ENCODE peak calls at places on chromosomes 5 and 9, in five cellular contexts. S is amygdala; L is stimulated activated CD4-positive, alpha-beta T cell treated with anti-CD3 and anti-CD28 coated beads, Interleukin-2, amount 100 ng/mL, for 48 hours; U is HCT116; V is astrocyte of the spinal cord. T is an unnamed sample.

GRCh38 chr5:146052780-146053179 is 52.6 kb downstream of the PLAC8L1 start:
- DNase-seq in L (no peak), V (no peak), S (no peak), U (no peak), T (no peak)

GRCh38 chr5:19314840-19315239 is 673.2 kb downstream of the CDH18 start:
- DNase-seq in U (no peak), L (no peak), S (no peak), V (peak; percentile 59), T (no peak)

GRCh38 chr5:150113047-150113744 is 26.8 kb upstream of the CSF1R start:
- DNase-seq in V (no peak), L (no peak), S (no peak), U (no peak), T (no peak)

GRCh38 chr5:95901676-95902646 is 59.7 kb downstream of the ELL2 start:
- DNase-seq in S (no peak), V (peak; percentile 67), L (no peak), U (peak; percentile 34), T (no peak)

GRCh38 chr5:130323804-130324454 is 419.7 kb downstream of the CHSY3 start:
- DNase-seq in L (no peak), S (no peak), U (no peak), V (peak; percentile 25), T (no peak)

GRCh38 chr9:134293031-134293521 is 33.2 kb upstream of the RXRA start:
- DNase-seq in S (no peak), L (no peak), U (no peak), V (no peak), T (no peak)

GRCh38 chr9:23850242-23851023 is 24.4 kb upstream of the ELAVL2 start:
- DNase-seq in V (peak; percentile 46), U (no peak), S (no peak), L (no peak), T (no peak)

GRCh38 chr9:26725573-26725972 is 167.0 kb downstream of the CAAP1 start:
- DNase-seq in V (no peak), U (no peak), L (no peak), S (no peak), T (no peak)

GRCh38 chr5:140145818-140146522 is 20.2 kb downstream of the IGIP start:
- DNase-seq in V (peak; percentile 60), L (peak; percentile 62), S (peak; percentile 24), U (no peak), T (no peak)

GRCh38 chr9:35195683-35196082 is 33.9 kb downstream of the UNC13B start:
- DNase-seq in V (peak; percentile 27), S (no peak), U (no peak), L (no peak), T (no peak)

GRCh38 chr5:170097934-170098333 is 7.8 kb upstream of the FOXI1 start:
- DNase-seq in V (no peak), U (no peak), S (no peak), L (no peak), T (no peak)

GRCh38 chr9:35538361-35539234 is 48.7 kb downstream of the RUSC2 start:
- DNase-seq in L (no peak), U (no peak), V (peak; percentile 77), S (peak; percentile 80), T (no peak)

GRCh38 chr9:107624216-107624948 is 134.8 kb upstream of the KLF4 start:
- DNase-seq in L (no peak), S (no peak), V (no peak), U (no peak), T (no peak)

GRCh38 chr5:78621269-78621871 is 27.2 kb downstream of the LHFPL2 start:
- DNase-seq in S (no peak), V (peak; percentile 31), L (no peak), U (no peak), T (no peak)

GRCh38 chr5:60340965-60341471 is 358.9 kb downstream of the DEPDC1B start:
- DNase-seq in S (no peak), V (peak; percentile 38), L (no peak), U (no peak), T (no peak)

GRCh38 chr9:136093995-136094881 is 851 bp downstream of the NACC2 start:
- DNase-seq in V (peak; percentile 42), L (peak; percentile 47), U (peak; percentile 32), S (no peak), T (no peak)

GRCh38 chr9:100216178-100216787 is 117.2 kb downstream of the INVS start:
- DNase-seq in L (peak; percentile 68), V (peak; percentile 43), S (peak; percentile 1), U (peak; percentile 28), T (no peak)

GRCh38 chr5:322281-322941 is 897 bp downstream of the AHRR start:
- DNase-seq in U (no peak), S (no peak), L (no peak), V (no peak), T (no peak)

GRCh38 chr9:95111716-95112115 is 205.8 kb downstream of the FANCC start:
- DNase-seq in U (no peak), V (no peak), L (no peak), S (no peak), T (no peak)

GRCh38 chr9:16245756-16246440 is 624.6 kb downstream of the BNC2 start:
- DNase-seq in L (no peak), S (no peak), V (no peak), U (no peak), T (no peak)

GRCh38 chr5:163248856-163249255 is 188.5 kb upstream of the CCNG1 start:
- DNase-seq in L (no peak), S (no peak), V (peak; percentile 79), U (no peak), T (no peak)